ENCODE peak calls at places on chromosomes 2 and 18, in four cellular contexts. One of them, this sample, is unnamed.

GRCh38 chr2:177575358-177575757 is 182.8 kb downstream of the AGPS start:
- DNase-seq in K562: no peak
- DNase-seq in H1: no peak
- DNase-seq in GM12878: no peak
- DNase-seq in this sample: no peak

GRCh38 chr2:213682276-213682675 is 398.0 kb downstream of the SPAG16 start:
- DNase-seq in K562: no peak
- DNase-seq in H1: no peak
- DNase-seq in GM12878: no peak
- DNase-seq in this sample: no peak

GRCh38 chr2:2830576-2830975 is 499.5 kb upstream of the MYT1L start:
- DNase-seq in K562: no peak
- DNase-seq in H1: no peak
- DNase-seq in GM12878: no peak
- DNase-seq in this sample: no peak

GRCh38 chr2:18156421-18156820 is 278.0 kb downstream of the KCNS3 start:
- DNase-seq in K562: no peak
- DNase-seq in H1: no peak
- DNase-seq in GM12878: no peak
- DNase-seq in this sample: no peak

GRCh38 chr2:23209059-23209458 is 175.9 kb upstream of the KLHL29 start:
- DNase-seq in K562: no peak
- DNase-seq in H1: no peak
- DNase-seq in GM12878: no peak
- DNase-seq in this sample: peak; percentile 24

GRCh38 chr2:231181848-231182247 is 16.6 kb upstream of the ARMC9 start:
- DNase-seq in K562: peak; percentile 23
- DNase-seq in H1: no peak
- DNase-seq in GM12878: peak; percentile 52
- DNase-seq in this sample: peak; percentile 78

GRCh38 chr2:57908736-57909161 is 137.9 kb upstream of the VRK2 start:
- DNase-seq in K562: no peak
- DNase-seq in H1: no peak
- DNase-seq in GM12878: peak; percentile 82
- DNase-seq in this sample: no peak

GRCh38 chr18:43278401-43278800 is 1.1 kb upstream of the SYT4 start:
- DNase-seq in K562: no peak
- DNase-seq in H1: no peak
- DNase-seq in GM12878: no peak
- DNase-seq in this sample: no peak

GRCh38 chr2:99488999-99489757 is 639 bp downstream of the REV1 start:
- DNase-seq in K562: peak; percentile 86
- DNase-seq in H1: peak; percentile 73
- DNase-seq in GM12878: no peak
- DNase-seq in this sample: peak; percentile 65

GRCh38 chr2:30368258-30368657 is 78.8 kb upstream of the LCLAT1 start:
- DNase-seq in K562: no peak
- DNase-seq in H1: no peak
- DNase-seq in GM12878: no peak
- DNase-seq in this sample: no peak

GRCh38 chr18:22177496-22177866 is 8.1 kb downstream of the GATA6 start:
- DNase-seq in K562: no peak
- DNase-seq in H1: no peak
- DNase-seq in GM12878: no peak
- DNase-seq in this sample: no peak

GRCh38 chr2:58629720-58630119 is 388.6 kb upstream of the FANCL start:
- DNase-seq in K562: no peak
- DNase-seq in H1: no peak
- DNase-seq in GM12878: no peak
- DNase-seq in this sample: no peak

GRCh38 chr2:63665806-63666205 is 77.0 kb downstream of the MDH1 start:
- DNase-seq in K562: no peak
- DNase-seq in H1: no peak
- DNase-seq in GM12878: no peak
- DNase-seq in this sample: no peak

GRCh38 chr2:48423376-48423775 is 106.6 kb upstream of the STON1 start:
- DNase-seq in K562: no peak
- DNase-seq in H1: peak; percentile 6
- DNase-seq in GM12878: no peak
- DNase-seq in this sample: no peak

GRCh38 chr2:240646900-240647502 is 21.7 kb downstream of the GPR35 start:
- DNase-seq in K562: no peak
- DNase-seq in H1: peak; percentile 46
- DNase-seq in GM12878: no peak
- DNase-seq in this sample: no peak

GRCh38 chr2:157725856-157726255 is 97.2 kb upstream of the ACVR1C start:
- DNase-seq in K562: no peak
- DNase-seq in H1: no peak
- DNase-seq in GM12878: no peak
- DNase-seq in this sample: no peak

GRCh38 chr2:9474361-9475117 is at the start of gene IAH1:
- DNase-seq in K562: no peak
- DNase-seq in H1: peak; percentile 54
- DNase-seq in GM12878: no peak
- DNase-seq in this sample: no peak

GRCh38 chr2:19299032-19299431 is 59.4 kb downstream of the OSR1 start:
- DNase-seq in K562: no peak
- DNase-seq in H1: no peak
- DNase-seq in GM12878: no peak
- DNase-seq in this sample: no peak

DNA sequence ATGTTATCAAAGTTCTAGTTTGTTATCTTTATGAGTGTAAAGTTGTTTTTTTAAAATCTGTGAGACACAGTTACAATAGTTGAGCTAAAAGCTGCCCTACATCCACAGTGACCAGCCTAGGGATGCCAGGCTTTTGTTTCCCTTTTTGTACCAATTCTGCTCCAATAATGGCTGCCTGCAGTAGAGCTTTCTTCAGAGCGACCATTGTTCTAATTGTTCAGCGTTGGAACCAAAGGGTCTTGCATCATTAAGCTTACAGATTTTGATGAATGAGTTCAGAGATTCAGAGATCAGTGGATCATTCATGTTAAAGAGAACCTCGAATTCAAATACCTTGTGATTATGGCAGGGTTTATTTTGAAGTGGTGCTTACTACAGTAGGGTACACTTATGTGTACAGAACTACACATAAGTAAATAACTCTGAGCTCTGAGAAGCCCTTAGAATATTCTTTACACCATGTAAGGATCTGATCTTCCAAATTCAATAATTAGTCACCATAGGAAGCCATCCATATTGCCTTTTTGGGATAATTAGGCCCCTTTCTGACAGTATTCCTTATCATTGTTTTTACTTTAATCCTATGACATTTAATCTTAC is 157.9 kb downstream of the MYO1B start:
- DNase-seq in K562: no peak
- DNase-seq in H1: no peak
- DNase-seq in GM12878: no peak
- DNase-seq in this sample: no peak
- TF ChIP-seq RAD21 in K562: no peak
- TF ChIP-seq RAD21 in H1: no peak
- TF ChIP-seq RAD21 in GM12878: no peak
- TF ChIP-seq RAD21 in this sample: no peak

DNA sequence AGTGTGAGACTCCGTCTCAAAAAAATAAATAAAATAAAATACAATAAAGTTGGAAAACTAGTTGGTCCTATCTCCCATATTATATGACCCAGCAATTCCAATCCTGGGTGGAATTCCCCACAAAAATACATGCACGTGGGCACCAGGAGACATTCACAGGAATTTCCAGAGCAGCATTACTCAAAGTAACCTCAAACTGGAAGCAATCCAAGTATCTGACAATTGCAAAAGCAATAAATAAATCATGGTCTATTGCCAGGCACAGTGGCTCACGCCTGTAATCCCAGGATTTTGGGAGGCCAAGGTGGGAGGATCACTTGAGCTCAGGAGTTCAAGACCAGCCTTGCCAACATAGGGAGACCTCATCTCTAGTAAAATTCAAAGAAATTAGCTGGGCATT is 101.2 kb upstream of the MAP4K4 start:
- DNase-seq in K562: no peak
- DNase-seq in H1: no peak
- DNase-seq in GM12878: no peak
- DNase-seq in this sample: no peak
- TF ChIP-seq CHD2 in K562: no peak
- TF ChIP-seq CHD2 in H1: no peak
- TF ChIP-seq CHD2 in GM12878: no peak
- TF ChIP-seq CHD2 in this sample: no peak

DNA sequence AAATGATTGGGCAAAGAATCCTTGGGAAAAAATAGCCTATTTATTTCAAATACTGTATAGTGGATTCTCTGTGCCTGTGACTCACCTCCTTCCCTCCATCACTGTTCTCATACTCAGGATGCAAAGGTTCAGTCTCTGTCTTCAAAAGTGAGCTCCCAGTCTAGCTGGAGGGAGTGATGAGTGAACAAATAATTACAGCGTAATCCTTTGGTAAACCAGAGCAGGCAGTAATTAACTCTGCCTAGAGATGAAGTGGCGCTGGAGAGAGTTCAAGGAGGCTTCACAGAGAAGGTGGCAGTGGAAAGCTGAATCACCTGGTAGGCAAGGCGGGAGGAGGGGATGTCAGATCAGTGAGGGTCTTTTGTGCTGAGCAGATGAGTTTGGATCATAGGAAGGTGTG is 6.5 kb downstream of the DGUOK start:
- DNase-seq in K562: no peak
- DNase-seq in H1: no peak
- DNase-seq in GM12878: no peak
- DNase-seq in this sample: no peak
- TF ChIP-seq SP1 in K562: no peak
- TF ChIP-seq SP1 in H1: no peak
- TF ChIP-seq SP1 in GM12878: no peak
- TF ChIP-seq SP1 in this sample: no peak

DNA sequence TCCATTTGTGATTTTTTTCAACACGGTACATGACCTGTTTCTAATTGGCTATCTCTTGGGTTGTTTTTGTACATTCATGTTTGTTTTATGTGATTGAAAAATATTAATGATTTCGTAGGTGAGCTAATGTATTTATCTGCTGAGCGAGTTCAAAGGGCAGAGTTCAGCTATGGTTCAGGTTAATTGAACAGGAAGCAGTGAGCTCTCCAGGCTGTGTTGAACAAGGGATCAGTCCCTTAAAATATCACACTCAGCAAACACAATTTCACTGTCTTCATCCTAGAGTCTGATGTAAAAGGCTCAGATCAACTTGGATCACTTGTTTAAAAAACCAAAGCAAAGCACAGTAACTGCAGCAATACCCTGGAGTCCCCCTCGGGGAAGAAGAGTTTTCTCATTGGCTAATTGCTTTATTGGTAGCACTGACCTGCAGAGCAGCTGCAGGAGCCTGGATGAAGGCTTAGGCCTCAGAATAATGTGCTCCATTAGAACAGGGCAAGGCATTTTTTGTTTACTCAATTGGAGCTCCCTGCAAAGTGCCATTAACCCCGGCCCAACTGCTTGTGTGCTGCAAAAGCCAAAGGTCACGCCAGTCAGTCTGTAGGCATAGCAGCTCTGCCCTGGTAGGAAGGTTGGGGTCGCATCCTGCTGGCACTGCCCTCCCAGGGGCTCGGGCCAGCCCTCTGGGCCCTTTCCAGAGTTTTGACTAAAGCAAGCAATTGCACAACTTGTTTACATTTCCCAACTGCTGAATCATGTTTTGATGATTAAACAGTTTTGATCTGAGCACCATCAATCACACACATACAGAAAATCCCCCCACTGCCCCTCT is 10.5 kb downstream of the ONECUT2 start:
- DNase-seq in K562: no peak
- DNase-seq in H1: no peak
- DNase-seq in GM12878: no peak
- DNase-seq in this sample: peak; percentile 55
- TF ChIP-seq RAD21 in K562: no peak
- TF ChIP-seq RAD21 in H1: no peak
- TF ChIP-seq RAD21 in GM12878: no peak
- TF ChIP-seq RAD21 in this sample: no peak